ENCODE peak calls at places on chromosomes 3 and 15, in six cellular contexts. A is central memory CD4-positive, alpha-beta T cell; S is iris pigment epithelial cell; D is epithelial cell of esophagus; K is heart right ventricle; M is ureter. C is an unnamed sample.

GRCh38 chr3:71547254-71548198 is 36.0 kb downstream of the FOXP1 start:
- DNase-seq in S (peak; percentile 68), A (no peak), K (no peak), M (no peak), D (no peak), C (no peak)

GRCh38 chr15:76293361-76293760 is 17.9 kb downstream of the ETFA start:
- DNase-seq in S (peak; percentile 41), D (peak; percentile 48), A (no peak), K (no peak), M (no peak), C (no peak)

GRCh38 chr15:29812384-29812694 is 9.9 kb downstream of the TJP1 start:
- DNase-seq in M (peak; percentile 59), K (no peak), S (peak; percentile 82), D (peak; percentile 98), A (no peak), C (no peak)

GRCh38 chr3:158103131-158103955 is 2.9 kb downstream of the SHOX2 start:
- DNase-seq in D (no peak), A (no peak), M (no peak), K (peak; percentile 7), S (no peak), C (no peak)

GRCh38 chr3:38003371-38003816 is 12.8 kb downstream of the VILL start:
- DNase-seq in S (peak; percentile 36), K (no peak), M (no peak), D (peak; percentile 50), A (peak; percentile 48), C (peak; percentile 35)

GRCh38 chr3:175316799-175317198 is 457.7 kb downstream of the NAALADL2 start:
- DNase-seq in S (no peak), D (peak; percentile 17), M (no peak), A (no peak), K (no peak), C (no peak)

GRCh38 chr3:195768831-195769303 is 42.9 kb downstream of the MUC4 start:
- DNase-seq in M (no peak), K (no peak), A (no peak), D (no peak), S (no peak), C (no peak)

GRCh38 chr3:16841906-16842709 is 42.6 kb upstream of the PLCL2 start:
- DNase-seq in M (peak; percentile 50), S (no peak), D (no peak), A (peak; percentile 81), K (no peak), C (no peak)

GRCh38 chr15:62994975-62995730 is 47.4 kb upstream of the TPM1 start:
- DNase-seq in S (peak; percentile 75), A (no peak), M (no peak), K (no peak), D (peak; percentile 82), C (no peak)

GRCh38 chr15:74317820-74318375 is 49.5 kb downstream of the CYP11A1 start:
- DNase-seq in A (no peak), D (no peak), M (peak; percentile 79), S (peak; percentile 62), K (peak; percentile 96), C (no peak)

GRCh38 chr3:38131621-38132369 is 5.1 kb downstream of the ACAA1 start:
- DNase-seq in K (no peak), D (peak; percentile 44), M (no peak), S (peak; percentile 44), A (no peak), C (no peak)

GRCh38 chr3:179603831-179604230 is 607 bp downstream of the MRPL47 start:
- DNase-seq in M (no peak), K (no peak), A (no peak), D (no peak), S (no peak), C (no peak)

GRCh38 chr15:58748787-58749531 is 548 bp downstream of the ADAM10 start:
- DNase-seq in A (peak; percentile 24), M (peak; percentile 54), K (peak; percentile 48), D (peak; percentile 42), S (peak; percentile 61), C (peak; percentile 22)

GRCh38 chr15:94305133-94305532 is 73.8 kb downstream of the MCTP2 start:
- DNase-seq in K (no peak), M (no peak), S (no peak), D (no peak), A (no peak), C (no peak)

GRCh38 chr3:73086071-73086494 is 24.6 kb downstream of the EBLN2 start:
- DNase-seq in A (peak; percentile 25), D (peak; percentile 44), M (peak; percentile 54), K (peak; percentile 21), S (peak; percentile 33), C (no peak)

C was measured in substantia nigra.